ENCODE peak calls at places on chromosomes 2 and 18, in four cellular contexts. O is PC-9, S is breast epithelium, L is pancreas. Q is an unnamed sample. For H3K4me1, the result is how much of the 10 kb centered on the place peaks cover.

GRCh38 chr2:88865801-88866353 is 174.4 kb downstream of the RPIA start:
- DNase-seq in O (no peak), S (no peak), L (no peak), Q (no peak)

GRCh38 chr2:76599732-76600368 is 889.1 kb upstream of the GCFC2 start:
- DNase-seq in O (peak), S (no peak), L (no peak), Q (peak)

GRCh38 chr18:55735969-55736368 is 148.0 kb upstream of the TCF4 start:
- DNase-seq in O (no peak), S (no peak), L (no peak), Q (no peak)

GRCh38 chr2:54149623-54150501 is 34.4 kb downstream of the ACYP2 start:
- DNase-seq in O (no peak), S (no peak), L (no peak), Q (no peak)

GRCh38 chr2:148530350-148530749 is 114.2 kb upstream of the EPC2 start:
- DNase-seq in O (no peak), S (no peak), L (no peak), Q (no peak)

GRCh38 chr2:83873110-83873509 is 586.0 kb downstream of the SUCLG1 start:
- DNase-seq in O (no peak), S (no peak), L (no peak), Q (no peak)

GRCh38 chr18:51513525-51513924 is 316.0 kb upstream of the MEX3C start:
- DNase-seq in O (no peak), S (no peak), L (no peak), Q (no peak)

GRCh38 chr2:217832987-217833386 is 169.8 kb downstream of the TNS1 start:
- DNase-seq in O (no peak), S (no peak), L (no peak), Q (no peak)

GRCh38 chr2:174664084-174664759 is 66.6 kb upstream of the WIPF1 start:
- DNase-seq in O (no peak), S (no peak), L (no peak), Q (no peak)

GRCh38 chr2:157105372-157105771 is 152.1 kb upstream of the GALNT5 start:
- DNase-seq in O (no peak), S (no peak), L (no peak), Q (no peak)

GRCh38 chr2:42939411-42940206 is 147.2 kb upstream of the HAAO start:
- DNase-seq in O (no peak), S (no peak), L (no peak), Q (no peak)

GRCh38 chr2:160270571-160271113 is 70.6 kb upstream of the ITGB6 start:
- DNase-seq in O (peak), S (no peak), L (no peak), Q (no peak)

GRCh38 chr2:168550670-168551069 is 94.6 kb downstream of the CERS6 start:
- DNase-seq in O (no peak), S (no peak), L (no peak), Q (no peak)

GRCh38 chr2:85707304-85707703 is 13.1 kb downstream of the GNLY start:
- DNase-seq in O (peak), S (peak), L (no peak), Q (peak)

GRCh38 chr2:70986499-70987189 is 8.0 kb downstream of the TEX261 start:
- DNase-seq in O (no peak), S (peak), L (no peak), Q (no peak)

GRCh38 chr2:235116885-235117492 is 165.2 kb downstream of the SH3BP4 start:
- DNase-seq in O (no peak), S (no peak), L (no peak), Q (peak)

GRCh38 chr2:216644846-216645635 is 11.8 kb downstream of the IGFBP2 start:
- DNase-seq in O (no peak), S (no peak), L (no peak), Q (no peak)

GRCh38 chr2:172988728-172989127 is 86.9 kb upstream of the MAP3K20 start:
- DNase-seq in O (no peak), S (no peak), L (no peak), Q (no peak)

GRCh38 chr2:214604861-214605260 is 194.0 kb downstream of the VWC2L start:
- DNase-seq in O (no peak), S (no peak), L (no peak), Q (no peak)

GRCh38 chr2:46471-47345 is at the start of gene FAM110C:
- DNase-seq in O (peak), S (peak), L (peak), Q (no peak)

GRCh38 chr2:230220347-230220969 is 674 bp upstream of the SP110 start:
- DNase-seq in O (no peak), S (peak), L (no peak), Q (no peak)

GRCh38 chr18:55323051-55323994 is 264.7 kb downstream of the TCF4 start:
- DNase-seq in O (no peak), S (no peak), L (no peak), Q (no peak)

GRCh38 chr18:24199563-24199962 is 60.7 kb downstream of the CABYR start:
- DNase-seq in O (no peak), S (no peak), L (no peak), Q (no peak)
- H3K4me1 ChIP-seq in O (under half), S (under half), L (under half), Q (under half)

GRCh38 chr2:72921088-72921851 is 4.0 kb downstream of the EMX1 start:
- DNase-seq in O (no peak), S (no peak), L (no peak), Q (no peak)
- H3K4me1 ChIP-seq in O (under half), S (under half), L (under half), Q (under half)

GRCh38 chr2:128308284-128308731 is 10.4 kb downstream of the HS6ST1 start:
- DNase-seq in O (no peak), S (no peak), L (peak), Q (no peak)
- H3K4me1 ChIP-seq in O (under half), S (under half), L (under half), Q (under half)

GRCh38 chr18:21452808-21453511 is 147.5 kb downstream of the ESCO1 start:
- DNase-seq in O (no peak), S (no peak), L (no peak), Q (no peak)
- H3K4me1 ChIP-seq in O (under half), S (under half), L (under half), Q (under half)

DNA sequence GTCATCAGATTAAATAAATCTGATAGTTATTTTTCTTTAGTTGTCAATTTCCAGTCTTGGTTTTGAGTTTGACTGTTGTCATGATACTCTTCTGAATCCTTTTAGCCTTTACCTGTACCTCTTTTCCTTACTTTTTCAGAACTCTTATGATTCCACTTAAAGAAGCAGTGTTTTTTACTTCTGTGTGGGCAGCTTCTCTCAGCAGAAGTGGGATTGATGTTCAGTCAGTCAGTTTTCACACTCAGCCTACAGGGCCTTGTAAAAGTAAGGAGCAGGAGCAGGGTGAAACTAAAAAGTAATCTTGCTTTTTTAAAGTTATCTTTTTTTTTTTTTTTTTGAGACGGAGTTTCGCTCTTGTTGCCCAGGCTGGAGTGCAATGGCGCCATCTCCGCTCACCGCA is 75.1 kb downstream of the HAUS1 start:
- DNase-seq in O (no peak), S (no peak), L (no peak), Q (no peak)
- H3K4me1 ChIP-seq in O (under half), S (under half), L (under half), Q (under half)

GRCh38 chr2:106098081-106098480 is 96.0 kb downstream of the UXS1 start:
- DNase-seq in O (no peak), S (no peak), L (no peak), Q (no peak)

GRCh38 chr2:106097370-106098000 is 96.6 kb downstream of the UXS1 start:
- DNase-seq in O (no peak), S (no peak), L (no peak), Q (no peak)

GRCh38 chr2:106095478-106096392 is 98.4 kb downstream of the UXS1 start:
- DNase-seq in O (no peak), S (no peak), L (no peak), Q (no peak)

GRCh38 chr2:106098664-106099063 is 95.4 kb downstream of the UXS1 start:
- DNase-seq in O (no peak), S (no peak), L (no peak), Q (no peak)

GRCh38 chr2:106096446-106097369 is 97.4 kb downstream of the UXS1 start:
- DNase-seq in O (no peak), S (no peak), L (no peak), Q (no peak)
- H3K4me1 ChIP-seq in O (under half), S (under half), L (under half), Q (under half)

GRCh38 chr2:211371465-211371864 is 815.1 kb downstream of the CPS1 start:
- DNase-seq in O (no peak), S (no peak), L (no peak), Q (no peak)

GRCh38 chr2:211367252-211367651 is 810.9 kb downstream of the CPS1 start:
- DNase-seq in O (no peak), S (no peak), L (no peak), Q (no peak)

GRCh38 chr2:211364911-211365310 is 808.5 kb downstream of the CPS1 start:
- DNase-seq in O (no peak), S (no peak), L (no peak), Q (no peak)

GRCh38 chr2:211368467-211368866 is 812.1 kb downstream of the CPS1 start:
- DNase-seq in O (no peak), S (no peak), L (no peak), Q (no peak)

GRCh38 chr2:211367711-211368110 is 811.3 kb downstream of the CPS1 start:
- DNase-seq in O (no peak), S (no peak), L (no peak), Q (no peak)
- H3K4me1 ChIP-seq in O (under half), S (under half), L (under half), Q (under half)

GRCh38 chr2:74204436-74204835 is 6.0 kb downstream of the MTHFD2 start:
- DNase-seq in O (no peak), S (no peak), L (no peak), Q (no peak)

GRCh38 chr2:74206180-74206688 is 7.8 kb downstream of the MTHFD2 start:
- DNase-seq in O (no peak), S (no peak), L (no peak), Q (no peak)

GRCh38 chr2:74201596-74201995 is 3.2 kb downstream of the MTHFD2 start:
- DNase-seq in O (no peak), S (no peak), L (no peak), Q (no peak)

GRCh38 chr2:74205586-74205985 is 7.2 kb downstream of the MTHFD2 start:
- DNase-seq in O (peak), S (peak), L (no peak), Q (no peak)

GRCh38 chr2:74205113-74205512 is 6.7 kb downstream of the MTHFD2 start:
- DNase-seq in O (no peak), S (no peak), L (no peak), Q (no peak)
- H3K4me1 ChIP-seq in O (half or more), S (under half), L (under half), Q (half or more)

DNA sequence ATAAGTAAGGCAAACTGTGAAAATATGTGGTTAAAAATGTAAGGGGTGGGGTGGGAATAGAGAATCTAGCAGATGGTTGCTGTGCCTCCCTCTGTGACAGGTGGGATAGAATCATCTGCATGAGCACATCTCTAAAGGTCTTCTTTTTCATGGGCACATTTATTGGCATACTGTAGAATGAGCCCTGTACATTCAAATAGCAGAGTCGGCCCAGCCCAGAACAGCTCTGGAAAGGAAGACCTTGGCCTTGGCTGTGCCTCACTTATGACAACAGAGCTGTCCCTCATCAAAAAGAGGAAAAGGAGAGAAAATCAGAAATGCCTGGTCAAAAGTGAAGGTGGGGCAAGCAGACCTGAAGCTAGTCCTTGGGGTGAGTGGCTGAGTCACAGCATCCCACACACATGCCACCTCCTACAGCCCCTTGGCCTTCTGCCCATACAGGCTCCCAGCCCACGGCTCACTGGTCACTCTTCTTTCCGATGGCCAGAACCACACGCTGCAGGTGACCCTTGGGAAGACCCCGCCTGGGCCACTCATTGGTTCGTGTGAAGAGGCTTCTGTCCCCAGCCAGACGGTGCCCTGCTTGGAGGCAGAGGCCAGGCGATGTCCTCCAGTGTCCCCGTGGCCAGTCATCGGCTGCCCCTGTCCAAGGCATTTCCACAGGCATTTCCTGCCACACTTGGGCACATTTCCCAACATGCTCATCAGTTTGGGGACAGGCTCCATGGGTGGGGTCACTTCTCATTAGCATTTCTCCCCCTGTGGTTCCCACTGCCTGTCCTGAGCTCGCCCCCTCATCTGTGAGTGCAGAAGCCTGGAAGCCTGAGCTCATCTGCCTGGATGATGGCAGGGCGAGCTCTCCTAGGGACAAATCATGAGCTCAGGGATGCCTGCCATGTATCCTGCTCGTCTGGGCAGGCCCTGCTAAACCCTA is 113.6 kb downstream of the MCFD2 start:
- DNase-seq in O (peak), S (peak), L (no peak), Q (no peak)
- H3K4me1 ChIP-seq in O (under half), S (under half), L (under half), Q (under half)

GRCh38 chr2:33529771-33530481 is 53.5 kb downstream of the RASGRP3 start:
- DNase-seq in O (peak), S (no peak), L (no peak), Q (no peak)
- H3K4me1 ChIP-seq in O (under half), S (under half), L (under half), Q (under half)